ENCODE peak calls at places on chromosomes 7 and 10, in six cellular contexts. One of them, this sample, is unnamed.

GRCh38 chr7:27185708-27186449 is 847 bp upstream of the HOXA11 start:
- DNase-seq in thoracic aorta: no peak
- DNase-seq in pancreas: peak; percentile 10
- DNase-seq in suprapubic skin: peak; percentile 72
- DNase-seq in fibroblast of lung: no peak
- DNase-seq in NCI-H1092 treated with DMSO at 0.1 percent for 48 hours: no peak
- DNase-seq in this sample: no peak

GRCh38 chr10:20254078-20254477 is 437.8 kb downstream of the PLXDC2 start:
- DNase-seq in thoracic aorta: no peak
- DNase-seq in pancreas: no peak
- DNase-seq in suprapubic skin: no peak
- DNase-seq in fibroblast of lung: peak; percentile 73
- DNase-seq in NCI-H1092 treated with DMSO at 0.1 percent for 48 hours: no peak
- DNase-seq in this sample: no peak

GRCh38 chr7:94441138-94441537 is 46.4 kb downstream of the COL1A2 start:
- DNase-seq in thoracic aorta: no peak
- DNase-seq in pancreas: no peak
- DNase-seq in suprapubic skin: no peak
- DNase-seq in fibroblast of lung: no peak
- DNase-seq in NCI-H1092 treated with DMSO at 0.1 percent for 48 hours: no peak
- DNase-seq in this sample: no peak

GRCh38 chr10:73998623-73999622 is 1.0 kb downstream of the VCL start:
- DNase-seq in thoracic aorta: peak; percentile 57
- DNase-seq in pancreas: peak; percentile 64
- DNase-seq in suprapubic skin: peak; percentile 79
- DNase-seq in fibroblast of lung: peak; percentile 91
- DNase-seq in NCI-H1092 treated with DMSO at 0.1 percent for 48 hours: peak; percentile 41
- DNase-seq in this sample: peak; percentile 75

GRCh38 chr10:110569120-110569519 is 1.6 kb downstream of the SMC3 start:
- DNase-seq in thoracic aorta: no peak
- DNase-seq in pancreas: no peak
- DNase-seq in suprapubic skin: no peak
- DNase-seq in fibroblast of lung: no peak
- DNase-seq in NCI-H1092 treated with DMSO at 0.1 percent for 48 hours: no peak
- DNase-seq in this sample: no peak

GRCh38 chr10:102998508-102998907 is 80.4 kb downstream of the CNNM2 start:
- DNase-seq in thoracic aorta: no peak
- DNase-seq in pancreas: no peak
- DNase-seq in suprapubic skin: no peak
- DNase-seq in fibroblast of lung: no peak
- DNase-seq in NCI-H1092 treated with DMSO at 0.1 percent for 48 hours: no peak
- DNase-seq in this sample: no peak

GRCh38 chr10:83607959-83608745 is 531.2 kb upstream of the GHITM start:
- DNase-seq in thoracic aorta: no peak
- DNase-seq in pancreas: no peak
- DNase-seq in suprapubic skin: no peak
- DNase-seq in fibroblast of lung: peak; percentile 88
- DNase-seq in NCI-H1092 treated with DMSO at 0.1 percent for 48 hours: no peak
- DNase-seq in this sample: peak; percentile 74

GRCh38 chr7:30146127-30146612 is 11.4 kb downstream of the MTURN start:
- DNase-seq in thoracic aorta: no peak
- DNase-seq in pancreas: no peak
- DNase-seq in suprapubic skin: no peak
- DNase-seq in fibroblast of lung: no peak
- DNase-seq in NCI-H1092 treated with DMSO at 0.1 percent for 48 hours: peak; percentile 46
- DNase-seq in this sample: peak; percentile 87

GRCh38 chr10:91210014-91210413 is 10.4 kb upstream of the PCGF5 start:
- DNase-seq in thoracic aorta: no peak
- DNase-seq in pancreas: no peak
- DNase-seq in suprapubic skin: no peak
- DNase-seq in fibroblast of lung: no peak
- DNase-seq in NCI-H1092 treated with DMSO at 0.1 percent for 48 hours: peak; percentile 82
- DNase-seq in this sample: no peak

GRCh38 chr7:141522657-141523342 is 28.4 kb upstream of the AGK start:
- DNase-seq in thoracic aorta: no peak
- DNase-seq in pancreas: no peak
- DNase-seq in suprapubic skin: no peak
- DNase-seq in fibroblast of lung: no peak
- DNase-seq in NCI-H1092 treated with DMSO at 0.1 percent for 48 hours: no peak
- DNase-seq in this sample: no peak

GRCh38 chr7:116354546-116355422 is 144.4 kb downstream of the TES start:
- DNase-seq in thoracic aorta: peak; percentile 36
- DNase-seq in pancreas: peak; percentile 67
- DNase-seq in suprapubic skin: peak; percentile 74
- DNase-seq in fibroblast of lung: peak; percentile 99
- DNase-seq in NCI-H1092 treated with DMSO at 0.1 percent for 48 hours: no peak
- DNase-seq in this sample: peak; percentile 99

GRCh38 chr7:44172803-44173424 is 16.3 kb downstream of the GCK start:
- DNase-seq in thoracic aorta: no peak
- DNase-seq in pancreas: no peak
- DNase-seq in suprapubic skin: no peak
- DNase-seq in fibroblast of lung: peak; percentile 18
- DNase-seq in NCI-H1092 treated with DMSO at 0.1 percent for 48 hours: peak; percentile 87
- DNase-seq in this sample: no peak

GRCh38 chr10:43973801-43974200 is 325.1 kb upstream of the ZNF32 start:
- DNase-seq in thoracic aorta: no peak
- DNase-seq in pancreas: no peak
- DNase-seq in suprapubic skin: no peak
- DNase-seq in fibroblast of lung: no peak
- DNase-seq in NCI-H1092 treated with DMSO at 0.1 percent for 48 hours: no peak
- DNase-seq in this sample: no peak

GRCh38 chr10:986137-986825 is 2.0 kb upstream of the GTPBP4 start:
- DNase-seq in thoracic aorta: no peak
- DNase-seq in pancreas: no peak
- DNase-seq in suprapubic skin: no peak
- DNase-seq in fibroblast of lung: peak; percentile 92
- DNase-seq in NCI-H1092 treated with DMSO at 0.1 percent for 48 hours: peak; percentile 12
- DNase-seq in this sample: no peak

GRCh38 chr7:23002698-23003097 is 11.2 kb downstream of the HYCC1 start:
- DNase-seq in thoracic aorta: no peak
- DNase-seq in pancreas: no peak
- DNase-seq in suprapubic skin: no peak
- DNase-seq in fibroblast of lung: no peak
- DNase-seq in NCI-H1092 treated with DMSO at 0.1 percent for 48 hours: no peak
- DNase-seq in this sample: no peak

GRCh38 chr7:91600112-91600511 is 280.4 kb downstream of the MTERF1 start:
- DNase-seq in thoracic aorta: no peak
- DNase-seq in pancreas: no peak
- DNase-seq in suprapubic skin: no peak
- DNase-seq in fibroblast of lung: no peak
- DNase-seq in NCI-H1092 treated with DMSO at 0.1 percent for 48 hours: no peak
- DNase-seq in this sample: no peak

GRCh38 chr7:151114151-151115090 is 28.1 kb downstream of the AGAP3 start:
- DNase-seq in thoracic aorta: no peak
- DNase-seq in pancreas: peak; percentile 65
- DNase-seq in suprapubic skin: no peak
- DNase-seq in fibroblast of lung: peak; percentile 44
- DNase-seq in NCI-H1092 treated with DMSO at 0.1 percent for 48 hours: no peak
- DNase-seq in this sample: no peak

GRCh38 chr7:152292897-152293296 is 142.9 kb downstream of the KMT2C start:
- DNase-seq in thoracic aorta: no peak
- DNase-seq in pancreas: no peak
- DNase-seq in suprapubic skin: no peak
- DNase-seq in fibroblast of lung: no peak
- DNase-seq in NCI-H1092 treated with DMSO at 0.1 percent for 48 hours: no peak
- DNase-seq in this sample: no peak

GRCh38 chr10:70661623-70662361 is 10.5 kb upstream of the ADAMTS14 start:
- DNase-seq in thoracic aorta: no peak
- DNase-seq in pancreas: no peak
- DNase-seq in suprapubic skin: no peak
- DNase-seq in fibroblast of lung: no peak
- DNase-seq in NCI-H1092 treated with DMSO at 0.1 percent for 48 hours: no peak
- DNase-seq in this sample: no peak

GRCh38 chr7:102036958-102037357 is 219.5 kb downstream of the CUX1 start:
- DNase-seq in thoracic aorta: no peak
- DNase-seq in pancreas: no peak
- DNase-seq in suprapubic skin: no peak
- DNase-seq in fibroblast of lung: no peak
- DNase-seq in NCI-H1092 treated with DMSO at 0.1 percent for 48 hours: no peak
- DNase-seq in this sample: no peak

GRCh38 chr10:28202941-28203352 is 99.9 kb downstream of the MPP7 start:
- DNase-seq in thoracic aorta: peak; percentile 7
- DNase-seq in pancreas: no peak
- DNase-seq in suprapubic skin: no peak
- DNase-seq in fibroblast of lung: peak; percentile 39
- DNase-seq in NCI-H1092 treated with DMSO at 0.1 percent for 48 hours: no peak
- DNase-seq in this sample: no peak

GRCh38 chr7:157158400-157158799 is 19.7 kb downstream of the UBE3C start:
- DNase-seq in thoracic aorta: no peak
- DNase-seq in pancreas: no peak
- DNase-seq in suprapubic skin: no peak
- DNase-seq in fibroblast of lung: peak; percentile 48
- DNase-seq in NCI-H1092 treated with DMSO at 0.1 percent for 48 hours: no peak
- DNase-seq in this sample: no peak

GRCh38 chr10:131207176-131207575 is 104.3 kb downstream of the TCERG1L start:
- DNase-seq in thoracic aorta: no peak
- DNase-seq in pancreas: no peak
- DNase-seq in suprapubic skin: no peak
- DNase-seq in fibroblast of lung: no peak
- DNase-seq in NCI-H1092 treated with DMSO at 0.1 percent for 48 hours: no peak
- DNase-seq in this sample: no peak

GRCh38 chr10:133328358-133329343 is 8.0 kb downstream of the CALY start:
- DNase-seq in thoracic aorta: no peak
- DNase-seq in pancreas: peak; percentile 54
- DNase-seq in suprapubic skin: no peak
- DNase-seq in fibroblast of lung: no peak
- DNase-seq in NCI-H1092 treated with DMSO at 0.1 percent for 48 hours: no peak
- DNase-seq in this sample: no peak

GRCh38 chr10:126917375-126917774 is 12.1 kb downstream of the DOCK1 start:
- DNase-seq in thoracic aorta: no peak
- DNase-seq in pancreas: no peak
- DNase-seq in suprapubic skin: peak; percentile 21
- DNase-seq in fibroblast of lung: no peak
- DNase-seq in NCI-H1092 treated with DMSO at 0.1 percent for 48 hours: peak; percentile 8
- DNase-seq in this sample: no peak

GRCh38 chr7:18535811-18536413 is 40.4 kb downstream of the HDAC9 start:
- DNase-seq in thoracic aorta: no peak
- DNase-seq in pancreas: no peak
- DNase-seq in suprapubic skin: no peak
- DNase-seq in fibroblast of lung: no peak
- DNase-seq in NCI-H1092 treated with DMSO at 0.1 percent for 48 hours: no peak
- DNase-seq in this sample: no peak

GRCh38 chr7:111357691-111358090 is 204.6 kb downstream of the IMMP2L start:
- DNase-seq in thoracic aorta: no peak
- DNase-seq in pancreas: no peak
- DNase-seq in suprapubic skin: no peak
- DNase-seq in fibroblast of lung: peak; percentile 32
- DNase-seq in NCI-H1092 treated with DMSO at 0.1 percent for 48 hours: no peak
- DNase-seq in this sample: no peak

GRCh38 chr10:25875555-25876165 is 58.4 kb upstream of the MYO3A start:
- DNase-seq in thoracic aorta: peak; percentile 10
- DNase-seq in pancreas: peak; percentile 77
- DNase-seq in suprapubic skin: peak; percentile 64
- DNase-seq in fibroblast of lung: peak; percentile 55
- DNase-seq in NCI-H1092 treated with DMSO at 0.1 percent for 48 hours: peak; percentile 80
- DNase-seq in this sample: peak; percentile 15

GRCh38 chr7:30706316-30706715 is 24.1 kb upstream of the CRHR2 start:
- DNase-seq in thoracic aorta: no peak
- DNase-seq in pancreas: no peak
- DNase-seq in suprapubic skin: no peak
- DNase-seq in fibroblast of lung: no peak
- DNase-seq in NCI-H1092 treated with DMSO at 0.1 percent for 48 hours: no peak
- DNase-seq in this sample: no peak

GRCh38 chr10:104117839-104118323 is 4.1 kb upstream of the SFR1 start:
- DNase-seq in thoracic aorta: no peak
- DNase-seq in pancreas: no peak
- DNase-seq in suprapubic skin: no peak
- DNase-seq in fibroblast of lung: peak; percentile 81
- DNase-seq in NCI-H1092 treated with DMSO at 0.1 percent for 48 hours: peak; percentile 8
- DNase-seq in this sample: no peak

GRCh38 chr7:55120501-55121198 is 101.8 kb downstream of the EGFR start:
- DNase-seq in thoracic aorta: no peak
- DNase-seq in pancreas: no peak
- DNase-seq in suprapubic skin: no peak
- DNase-seq in fibroblast of lung: peak; percentile 71
- DNase-seq in NCI-H1092 treated with DMSO at 0.1 percent for 48 hours: peak; percentile 61
- DNase-seq in this sample: no peak